ENCODE peak calls at places on chromosomes 2 and 18, in ten cellular contexts. M is NAMALWA; C is NCI-H1436; I is HFF-Myc; E is NCI-H2081; D is iPS DF 19.7; O is NCI-H2171 treated with DMSO at 0.1 percent for 48 hours; G is stimulated activated CD4-positive, alpha-beta T cell treated with anti-CD3 and anti-CD28 coated beads, Interleukin-12 subunit alpha, Interleukin-12 subunit beta, amount 100 ng/mL, for 4 hours; U is GM20000; P is activated CD8-positive, alpha-beta memory T cell treated with anti-CD3 and anti-CD28 coated beads, Interleukin-2, amount 50 U/mL, for 48 hours. X is an unnamed sample.
A peak's percentile ranks its signal among the peaks of the same experiment; 100 is the strongest.

GRCh38 chr2:47945036-47945781 is 38.9 kb upstream of the FBXO11 start:
- DNase-seq in M (no peak), C (no peak), P (no peak), D (no peak), E (no peak), O (peak; percentile 89), U (no peak), I (no peak), G (no peak), X (no peak)

GRCh38 chr18:49460958-49461601 is 635 bp upstream of the DYM start:
- DNase-seq in E (no peak), I (no peak), C (no peak), O (peak; percentile 29), G (no peak), U (no peak), M (no peak), D (no peak), P (no peak), X (no peak)

GRCh38 chr2:74740395-74741075 is 86.5 kb downstream of the SEMA4F start:
- DNase-seq in I (peak; percentile 88), E (no peak), G (no peak), C (peak; percentile 33), O (no peak), P (no peak), U (no peak), D (no peak), M (no peak), X (no peak)

GRCh38 chr2:29130295-29130694 is 15.1 kb downstream of the CLIP4 start:
- DNase-seq in D (peak; percentile 20), U (peak; percentile 34), P (no peak), G (no peak), M (no peak), I (peak; percentile 47), C (peak; percentile 12), O (peak; percentile 57), E (no peak), X (no peak)

GRCh38 chr2:167212054-167212648 is 323.9 kb downstream of the XIRP2 start:
- DNase-seq in U (peak; percentile 23), D (no peak), G (no peak), I (peak; percentile 32), C (peak; percentile 29), O (peak; percentile 47), P (no peak), M (peak; percentile 65), E (peak; percentile 71), X (no peak)

GRCh38 chr2:96548558-96549465 is 12.3 kb downstream of the ARID5A start:
- DNase-seq in E (no peak), P (peak; percentile 55), U (no peak), G (no peak), C (no peak), I (no peak), O (no peak), D (no peak), M (no peak), X (no peak)

GRCh38 chr2:71934595-71935263 is 212.9 kb downstream of the CYP26B1 start:
- DNase-seq in U (no peak), I (no peak), C (no peak), M (no peak), E (no peak), D (no peak), P (no peak), G (no peak), O (peak; percentile 9), X (no peak)

GRCh38 chr2:84160461-84160860 is 298.6 kb downstream of the SUCLG1 start:
- DNase-seq in O (no peak), G (no peak), E (peak; percentile 70), C (no peak), I (no peak), M (no peak), D (no peak), P (no peak), U (no peak), X (no peak)

GRCh38 chr2:57075226-57075625 is 891.4 kb downstream of the CCDC85A start:
- DNase-seq in U (no peak), P (no peak), G (no peak), M (no peak), C (no peak), O (no peak), I (no peak), E (no peak), D (no peak), X (no peak)

GRCh38 chr2:219650426-219651248 is 23.2 kb downstream of the SLC4A3 start:
- DNase-seq in G (no peak), I (no peak), E (no peak), P (no peak), D (no peak), U (no peak), C (no peak), M (no peak), O (no peak), X (no peak)

GRCh38 chr2:96591494-96591893 is 46.6 kb downstream of the KANSL3 start:
- DNase-seq in O (no peak), I (no peak), U (no peak), C (no peak), D (no peak), M (no peak), P (no peak), E (no peak), G (no peak), X (no peak)

GRCh38 chr2:174603280-174603679 is 5.7 kb upstream of the WIPF1 start:
- DNase-seq in O (peak; percentile 30), M (peak; percentile 75), E (peak; percentile 27), P (no peak), U (no peak), I (no peak), G (no peak), D (no peak), C (peak; percentile 1), X (no peak)

GRCh38 chr2:47300609-47301276 is 102.2 kb upstream of the MSH2 start:
- DNase-seq in M (peak; percentile 85), P (no peak), O (no peak), C (no peak), U (no peak), E (no peak), I (no peak), D (no peak), G (no peak), X (peak; percentile 64)

GRCh38 chr18:8657873-8658521 is 47.4 kb upstream of the MTCL1 start:
- DNase-seq in E (peak; percentile 17), I (peak; percentile 6), U (no peak), C (no peak), P (no peak), M (no peak), D (no peak), O (no peak), G (no peak), X (no peak)

GRCh38 chr18:78146136-78146535 is 833.5 kb upstream of the SALL3 start:
- DNase-seq in I (no peak), C (no peak), P (no peak), O (no peak), D (no peak), M (no peak), E (no peak), G (no peak), U (no peak), X (no peak)

GRCh38 chr2:74849228-74849892 is 15.4 kb downstream of the HK2 start:
- DNase-seq in E (no peak), U (peak; percentile 42), P (no peak), C (no peak), O (no peak), D (peak; percentile 50), G (no peak), M (peak; percentile 52), I (no peak), X (peak; percentile 62)

GRCh38 chr2:96188821-96189526 is 19.7 kb downstream of the STARD7 start:
- DNase-seq in G (no peak), E (no peak), M (no peak), D (no peak), U (no peak), O (no peak), P (no peak), I (no peak), C (no peak), X (no peak)

GRCh38 chr2:178514664-178515063 is 34.4 kb downstream of the PLEKHA3 start:
- DNase-seq in E (no peak), U (no peak), C (no peak), M (no peak), I (peak; percentile 11), P (no peak), G (no peak), O (no peak), D (no peak), X (no peak)

GRCh38 chr2:68839260-68839833 is 31.9 kb downstream of the BMP10 start:
- DNase-seq in P (no peak), E (no peak), I (no peak), M (peak; percentile 48), D (no peak), C (no peak), G (no peak), U (no peak), O (no peak), X (no peak)

GRCh38 chr2:233011268-233012190 is 1.5 kb downstream of the NGEF start:
- DNase-seq in O (no peak), C (no peak), P (peak; percentile 20), I (no peak), M (no peak), G (no peak), U (no peak), E (no peak), D (no peak), X (no peak)

GRCh38 chr2:134275058-134275862 is 21.4 kb downstream of the MGAT5 start:
- DNase-seq in P (no peak), U (peak; percentile 41), C (no peak), O (no peak), I (no peak), G (no peak), M (peak; percentile 94), D (no peak), E (no peak), X (peak; percentile 95)

GRCh38 chr18:31511098-31511497 is 13.1 kb downstream of the DSG2 start:
- DNase-seq in D (no peak), G (no peak), M (peak; percentile 9), P (no peak), I (no peak), O (no peak), E (no peak), C (no peak), U (no peak), X (no peak)

GRCh38 chr2:150591901-150592300 is 104.4 kb upstream of the RND3 start:
- DNase-seq in D (no peak), P (no peak), C (no peak), U (no peak), O (no peak), I (no peak), E (no peak), M (no peak), G (no peak), X (no peak)

GRCh38 chr2:52964916-52965530 is 802.6 kb upstream of the CHAC2 start:
- DNase-seq in O (no peak), P (no peak), I (no peak), E (no peak), D (peak; percentile 17), G (no peak), M (no peak), C (no peak), U (no peak), X (no peak)

GRCh38 chr2:200150411-200151086 is 155.9 kb upstream of the SPATS2L start:
- DNase-seq in P (no peak), I (no peak), E (no peak), O (no peak), M (no peak), G (no peak), D (no peak), C (no peak), U (no peak), X (no peak)

GRCh38 chr2:73111300-73112025 is 1.3 kb downstream of the RAB11FIP5 start:
- DNase-seq in O (peak; percentile 26), D (no peak), G (no peak), I (no peak), P (peak; percentile 60), U (no peak), C (no peak), E (no peak), M (peak; percentile 50), X (no peak)

GRCh38 chr2:85577063-85577385 is 362 bp upstream of the VAMP8 start:
- DNase-seq in U (no peak), G (no peak), C (no peak), P (no peak), O (no peak), M (no peak), D (no peak), E (no peak), I (no peak), X (no peak)